ENCODE peak calls at places on chromosomes 4 and X, in seven cellular contexts. G is GM23248, S is smooth muscle cell of the brain vasculature, Z is T-helper 9 cell, Y is NCI-H1105, Q is left cardiac atrium, J is neural crest cell. A is an unnamed sample.

GRCh38 chr4:81509822-81510221 is 38.1 kb upstream of the RASGEF1B start:
- DNase-seq in Z (no peak), J (no peak), G (no peak), S (no peak), Y (no peak), Q (no peak), A (no peak)

GRCh38 chrX:13719192-13719856 is 15.1 kb downstream of the TRAPPC2 start:
- DNase-seq in Q (no peak), S (no peak), Y (no peak), G (no peak), J (no peak), Z (no peak), A (no peak)

GRCh38 chr4:3775576-3775975 is 9.4 kb downstream of the ADRA2C start:
- DNase-seq in J (no peak), Z (no peak), G (no peak), Q (no peak), Y (no peak), S (no peak), A (no peak)

GRCh38 chr4:55180980-55181379 is 55.6 kb upstream of the KDR start:
- DNase-seq in Y (no peak), Q (no peak), J (no peak), S (no peak), G (no peak), Z (no peak), A (no peak)

GRCh38 chr4:106717094-106717493 is 319.0 kb downstream of the DKK2 start:
- DNase-seq in J (no peak), Y (no peak), S (no peak), Z (no peak), Q (no peak), G (peak), A (no peak)

GRCh38 chrX:123990602-123991001 is 29.1 kb downstream of the STAG2 start:
- DNase-seq in Q (no peak), Y (no peak), S (no peak), Z (no peak), G (no peak), J (no peak), A (no peak)

GRCh38 chr4:103429283-103429682 is 231.1 kb upstream of the CENPE start:
- DNase-seq in Z (no peak), Q (no peak), G (no peak), S (no peak), J (no peak), Y (no peak), A (peak)

GRCh38 chr4:25107827-25108516 is 52.3 kb downstream of the SEPSECS start:
- DNase-seq in J (no peak), Z (no peak), S (no peak), G (no peak), Q (peak), Y (no peak), A (no peak)

GRCh38 chr4:187666634-187667033 is 328.9 kb upstream of the ZFP42 start:
- DNase-seq in J (no peak), Q (no peak), Y (no peak), G (peak), Z (no peak), S (no peak), A (no peak)

GRCh38 chr4:137949746-137950145 is 292.4 kb downstream of the SLC7A11 start:
- DNase-seq in Q (no peak), Z (no peak), G (peak), Y (no peak), J (no peak), S (no peak), A (no peak)

GRCh38 chr4:26803462-26803861 is 57.2 kb upstream of the STIM2 start:
- DNase-seq in Y (no peak), Q (no peak), Z (no peak), G (peak), S (no peak), J (no peak), A (no peak)

GRCh38 chr4:74623041-74623440 is 171.3 kb downstream of the BTC start:
- DNase-seq in Q (no peak), Y (peak), J (no peak), G (peak), Z (no peak), S (no peak), A (peak)

GRCh38 chr4:55681430-55681829 is 45.3 kb upstream of the NMU start:
- DNase-seq in G (no peak), Z (no peak), S (no peak), Y (no peak), J (no peak), Q (no peak), A (no peak)

GRCh38 chr4:56752985-56753384 is 68.5 kb downstream of the SPINK2 start:
- DNase-seq in S (no peak), Z (no peak), J (no peak), Q (no peak), G (no peak), Y (no peak), A (no peak)

GRCh38 chrX:50813843-50814661 is at the start of gene SHROOM4:
- DNase-seq in S (no peak), J (peak), G (peak), Y (peak), Q (peak), Z (no peak), A (no peak)

GRCh38 chr4:167966161-167966560 is 126.2 kb upstream of the ANXA10 start:
- DNase-seq in S (no peak), G (no peak), J (no peak), Z (no peak), Y (no peak), Q (no peak), A (no peak)

GRCh38 chr4:100981447-100982204 is 365.7 kb downstream of the PPP3CA start:
- DNase-seq in G (peak), Y (no peak), Q (no peak), J (no peak), Z (no peak), S (no peak), A (no peak)

GRCh38 chrX:103343105-103343504 is 13.1 kb downstream of the TCEAL7 start:
- DNase-seq in Q (no peak), S (no peak), Z (peak), G (peak), Y (peak), J (no peak), A (peak)

GRCh38 chr4:25970691-25971427 is 56.8 kb downstream of the SMIM20 start:
- DNase-seq in Y (no peak), Z (no peak), S (no peak), G (no peak), Q (no peak), J (no peak), A (no peak)

GRCh38 chr4:131764730-131765129 is 1384.4 kb upstream of the PCDH10 start:
- DNase-seq in Y (no peak), Q (peak), J (no peak), S (no peak), Z (no peak), G (no peak), A (no peak)

GRCh38 chr4:177546745-177547144 is 104.5 kb upstream of the AGA start:
- DNase-seq in Y (no peak), G (peak), Q (no peak), S (no peak), Z (no peak), J (no peak), A (no peak)

GRCh38 chr4:55931043-55931442 is 17.7 kb upstream of the CEP135 start:
- DNase-seq in S (no peak), Q (no peak), J (no peak), Z (no peak), Y (no peak), G (no peak), A (no peak)

GRCh38 chr4:101037938-101038413 is 309.4 kb downstream of the PPP3CA start:
- DNase-seq in J (no peak), Q (no peak), G (peak), S (no peak), Z (no peak), Y (no peak), A (no peak)

GRCh38 chr4:100294356-100294755 is 104.1 kb upstream of the DDIT4L start:
- DNase-seq in J (no peak), Z (no peak), Q (no peak), G (peak), Y (no peak), S (no peak), A (no peak)

GRCh38 chrX:97547873-97548578 is 664.3 kb downstream of the RPA4 start:
- DNase-seq in J (no peak), Q (no peak), Y (no peak), S (no peak), Z (no peak), G (no peak), A (no peak)

GRCh38 chrX:56729152-56729557 is at the start of gene NBDY:
- DNase-seq in Z (peak), S (no peak), Y (peak), Q (peak), G (peak), J (peak), A (peak)

GRCh38 chr4:53026233-53026632 is 164.1 kb downstream of the RASL11B start:
- DNase-seq in G (no peak), Z (no peak), Y (no peak), S (no peak), Q (no peak), J (no peak), A (no peak)

GRCh38 chr4:6360385-6360784 is 90.7 kb downstream of the WFS1 start:
- DNase-seq in Z (no peak), Q (no peak), J (peak), S (no peak), Y (no peak), G (peak), A (no peak)

GRCh38 chr4:130026185-130026584 is 930.2 kb downstream of the C4orf33 start:
- DNase-seq in J (no peak), Y (peak), S (no peak), Q (no peak), G (no peak), Z (no peak), A (peak)

GRCh38 chr4:139556735-139557505 is 901 bp upstream of the SETD7 start:
- DNase-seq in G (peak), Z (peak), S (no peak), J (peak), Y (peak), Q (peak), A (peak)

GRCh38 chr4:121726642-121727268 is 30.0 kb upstream of the ANXA5 start:
- DNase-seq in S (peak), Y (no peak), Q (no peak), Z (no peak), J (no peak), G (peak), A (peak)

GRCh38 chr4:94455081-94455480 is 3.3 kb downstream of the PDLIM5 start:
- DNase-seq in Y (no peak), J (no peak), Z (no peak), S (no peak), Q (peak), G (peak), A (no peak)

GRCh38 chr4:10347281-10347795 is 109.9 kb downstream of the ZNF518B start:
- DNase-seq in Z (no peak), S (no peak), G (no peak), J (no peak), Y (no peak), Q (no peak), A (peak)

GRCh38 chrX:116873678-116874077 is 410.9 kb upstream of the CT83 start:
- DNase-seq in Y (no peak), Q (no peak), S (no peak), G (peak), J (no peak), Z (no peak), A (no peak)

GRCh38 chr4:84126061-84126787 is 372.9 kb downstream of the NKX6-1 start:
- DNase-seq in Y (no peak), S (no peak), J (no peak), Z (no peak), G (no peak), Q (no peak), A (no peak)

GRCh38 chr4:83866821-83867220 is 330.9 kb downstream of the GPAT3 start:
- DNase-seq in S (no peak), Z (no peak), G (peak), J (no peak), Y (no peak), Q (no peak), A (no peak)

GRCh38 chr4:173258866-173259265 is 75.3 kb downstream of the HMGB2 start:
- DNase-seq in J (no peak), Z (no peak), S (no peak), Q (no peak), Y (no peak), G (no peak), A (no peak)